ENCODE peak calls at places on chromosomes 7 and 10, in six cellular contexts. Q, Z, H, J, F and T are unnamed samples.

GRCh38 chr7:133364959-133365680 is 112.2 kb downstream of the EXOC4 start:
- ATAC-seq in Q (peak), Z (no peak), H (no peak), J (no peak), F (no peak), T (no peak)

GRCh38 chr7:2701406-2701805 is 13.4 kb downstream of the AMZ1 start:
- ATAC-seq in Q (no peak), Z (peak), H (no peak), J (no peak), F (no peak), T (no peak)

GRCh38 chr10:3606309-3606708 is 178.7 kb downstream of the KLF6 start:
- ATAC-seq in Q (no peak), Z (no peak), H (no peak), J (no peak), F (no peak), T (no peak)

GRCh38 chr7:34217972-34218371 is 312.6 kb downstream of the BMPER start:
- ATAC-seq in Q (no peak), Z (no peak), H (no peak), J (no peak), F (no peak), T (no peak)

GRCh38 chr10:106114656-106115186 is 1049.8 kb downstream of the SORCS1 start:
- ATAC-seq in Q (no peak), Z (no peak), H (no peak), J (no peak), F (no peak), T (no peak)

GRCh38 chr7:70354409-70355169 is 756.3 kb downstream of the AUTS2 start:
- ATAC-seq in Q (no peak), Z (no peak), H (no peak), J (no peak), F (no peak), T (no peak)

GRCh38 chr10:25933653-25934608 is at the start of gene MYO3A:
- ATAC-seq in Q (no peak), Z (peak), H (peak), J (peak), F (peak), T (no peak)

GRCh38 chr10:50385610-50386009 is 134.3 kb upstream of the ASAH2 start:
- ATAC-seq in Q (no peak), Z (no peak), H (no peak), J (peak), F (peak), T (peak)

GRCh38 chr10:28411648-28412047 is 108.8 kb upstream of the MPP7 start:
- ATAC-seq in Q (peak), Z (no peak), H (no peak), J (peak), F (no peak), T (no peak)

GRCh38 chr7:105250239-105250638 is 138.5 kb downstream of the SRPK2 start:
- ATAC-seq in Q (no peak), Z (no peak), H (no peak), J (no peak), F (no peak), T (no peak)

DNA sequence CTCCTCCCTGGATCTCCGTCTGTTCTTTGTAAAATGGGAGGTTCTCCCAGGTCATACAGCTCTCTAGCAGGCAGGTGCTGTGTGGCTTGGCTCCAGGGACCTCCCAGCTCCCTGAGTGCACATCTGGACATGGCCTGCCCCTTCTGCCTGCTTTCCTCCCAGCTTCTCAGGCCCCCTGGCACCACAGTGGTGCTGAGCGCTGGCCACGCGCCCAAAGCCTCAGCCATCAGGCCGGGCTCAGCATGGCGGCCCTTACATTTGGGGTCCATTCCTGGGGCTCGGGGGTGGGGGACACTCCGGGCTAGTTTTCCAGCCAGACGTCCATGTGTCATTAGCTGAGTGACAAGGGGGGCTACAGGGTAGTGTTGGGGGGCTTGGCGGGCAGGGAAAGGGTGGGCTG is 65.7 kb downstream of the GOLGA7B start:
- ATAC-seq in Q (no peak), Z (no peak), H (no peak), J (no peak), F (no peak), T (no peak)
- H3K27ac ChIP-seq in Q (no peak), Z (no peak), H (peak), J (no peak), F (no peak), T (no peak)

DNA sequence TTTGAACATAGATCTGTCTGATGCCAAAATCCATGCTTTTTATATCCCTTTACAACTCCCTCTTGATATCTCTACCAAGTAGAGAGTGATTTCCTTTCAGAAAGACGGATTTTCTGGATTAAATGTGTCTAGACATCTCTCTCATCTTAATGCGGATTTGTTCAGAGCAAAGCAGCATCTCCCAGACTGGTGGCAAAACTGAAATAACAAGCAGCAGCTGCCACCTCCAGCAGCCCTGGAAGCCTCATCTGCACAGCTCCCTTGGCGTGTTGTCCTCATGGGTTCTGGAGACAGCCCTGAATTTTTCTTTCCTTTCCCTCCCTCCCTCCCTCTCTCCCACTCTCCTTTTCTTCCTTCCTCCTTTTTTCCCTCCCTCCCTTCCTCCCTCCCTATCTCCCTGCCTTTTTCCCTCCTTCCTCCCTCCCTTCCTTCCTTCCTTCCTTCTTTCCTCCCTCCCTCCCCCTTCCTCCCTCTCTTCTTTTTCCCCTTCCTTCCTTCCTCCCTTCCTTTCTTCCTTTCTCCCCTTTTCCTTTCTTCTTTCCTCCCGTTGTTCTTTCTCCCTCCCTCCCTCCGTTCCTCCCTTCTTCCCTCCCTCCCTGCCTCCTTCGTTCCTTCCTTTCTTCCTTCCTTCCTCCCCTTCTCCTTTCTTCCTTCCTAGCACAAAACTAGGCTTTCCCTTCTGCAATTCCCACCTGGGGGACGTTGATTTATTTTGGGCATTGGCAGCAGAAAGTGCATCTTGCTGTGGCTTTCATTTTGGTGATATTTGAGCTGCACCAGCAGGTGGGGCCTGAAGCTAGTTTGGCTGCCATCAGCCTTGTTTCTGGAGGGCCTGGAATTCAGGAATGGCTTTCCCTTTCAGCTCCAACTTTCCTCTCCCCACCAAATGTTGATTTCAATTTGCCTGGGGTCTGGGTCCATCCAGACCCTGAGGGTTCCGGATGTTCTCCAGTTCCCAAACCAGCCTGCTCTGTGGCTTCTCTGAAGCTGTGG is 640.0 kb downstream of the TYW1 start:
- ATAC-seq in Q (no peak), Z (no peak), H (no peak), J (no peak), F (no peak), T (no peak)
- H3K4me3 ChIP-seq in Q (no peak), Z (no peak), H (no peak), J (no peak), F (no peak), T (no peak)

GRCh38 chr10:113960617-113961260 is 82.9 kb upstream of the ADRB1 start:
- ATAC-seq in Q (peak), Z (peak), H (no peak), J (peak), F (peak), T (no peak)

GRCh38 chr10:113961261-113961938 is 82.3 kb upstream of the ADRB1 start:
- ATAC-seq in Q (peak), Z (peak), H (no peak), J (no peak), F (no peak), T (peak)

GRCh38 chr10:113958631-113959382 is 84.9 kb upstream of the ADRB1 start:
- ATAC-seq in Q (peak), Z (peak), H (peak), J (peak), F (peak), T (peak)

GRCh38 chr10:113957013-113957412 is 86.7 kb upstream of the ADRB1 start:
- ATAC-seq in Q (no peak), Z (no peak), H (no peak), J (no peak), F (no peak), T (no peak)

GRCh38 chr10:113959383-113959760 is 84.3 kb upstream of the ADRB1 start:
- ATAC-seq in Q (peak), Z (no peak), H (peak), J (no peak), F (no peak), T (no peak)
- TF ChIP-seq EP300 in Q (no peak), Z (no peak), H (no peak), J (no peak), F (no peak), T (no peak)

GRCh38 chr7:102039706-102040105 is 222.3 kb downstream of the CUX1 start:
- ATAC-seq in Q (no peak), Z (no peak), H (no peak), J (no peak), F (no peak), T (no peak)
- H3K27ac ChIP-seq in Q (no peak), Z (no peak), H (no peak), J (no peak), F (no peak), T (no peak)

GRCh38 chr7:128364166-128364565 is 2.7 kb upstream of the PRRT4 start:
- ATAC-seq in Q (no peak), Z (no peak), H (no peak), J (peak), F (no peak), T (no peak)
- H3K4me3 ChIP-seq in Q (no peak), Z (no peak), H (no peak), J (no peak), F (no peak), T (no peak)

GRCh38 chr10:98257198-98257597 is 10.8 kb downstream of the LOXL4 start:
- ATAC-seq in Q (no peak), Z (no peak), H (no peak), J (no peak), F (no peak), T (no peak)

GRCh38 chr10:98259606-98260319 is 8.2 kb downstream of the LOXL4 start:
- ATAC-seq in Q (no peak), Z (no peak), H (no peak), J (peak), F (no peak), T (no peak)

GRCh38 chr10:98257961-98258360 is 10.0 kb downstream of the LOXL4 start:
- ATAC-seq in Q (no peak), Z (no peak), H (no peak), J (no peak), F (no peak), T (no peak)

GRCh38 chr10:98260350-98260749 is 7.6 kb downstream of the LOXL4 start:
- ATAC-seq in Q (no peak), Z (no peak), H (no peak), J (no peak), F (no peak), T (no peak)

DNA sequence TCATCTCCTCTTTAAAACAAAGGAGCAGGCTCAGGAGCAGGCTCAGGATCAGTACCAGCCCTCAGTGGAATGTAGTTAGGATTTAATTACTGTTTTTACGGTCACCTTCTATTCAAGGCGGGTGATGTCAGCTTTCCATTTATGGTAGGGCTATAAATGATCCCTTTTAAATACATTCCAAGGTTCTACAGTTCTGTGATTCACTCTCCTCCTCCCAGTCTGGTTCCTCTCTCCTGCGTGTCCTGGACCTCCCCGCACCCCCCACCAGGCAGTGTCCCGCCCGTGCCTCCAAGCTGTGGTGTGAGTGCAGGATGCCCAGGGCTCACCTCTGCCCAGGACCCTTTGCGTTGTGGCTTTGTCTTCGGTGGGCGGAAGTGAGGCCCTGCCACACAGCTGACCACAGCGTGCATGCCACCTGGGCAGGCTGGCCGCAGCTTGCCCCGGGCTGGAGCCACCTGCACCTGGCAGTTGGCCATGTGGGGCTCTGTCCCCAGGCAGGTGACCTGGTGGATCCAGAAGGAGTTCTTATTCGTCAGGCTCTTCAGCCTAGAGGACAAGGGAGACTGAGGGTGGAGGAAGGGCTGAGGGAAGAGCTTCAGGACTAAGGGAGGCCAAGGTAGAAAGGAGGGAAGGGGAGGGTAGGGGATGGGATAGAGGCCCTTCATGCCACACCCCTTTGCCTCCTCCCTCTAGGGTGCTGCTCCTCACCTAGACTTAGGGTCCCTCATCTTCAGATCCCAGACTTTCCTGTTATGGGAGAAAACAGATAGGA is 9.1 kb downstream of the LOXL4 start:
- ATAC-seq in Q (no peak), Z (no peak), H (no peak), J (peak), F (no peak), T (no peak)
- TF ChIP-seq EP300 in Q (no peak), Z (no peak), H (no peak), J (no peak), F (no peak), T (no peak)

DNA sequence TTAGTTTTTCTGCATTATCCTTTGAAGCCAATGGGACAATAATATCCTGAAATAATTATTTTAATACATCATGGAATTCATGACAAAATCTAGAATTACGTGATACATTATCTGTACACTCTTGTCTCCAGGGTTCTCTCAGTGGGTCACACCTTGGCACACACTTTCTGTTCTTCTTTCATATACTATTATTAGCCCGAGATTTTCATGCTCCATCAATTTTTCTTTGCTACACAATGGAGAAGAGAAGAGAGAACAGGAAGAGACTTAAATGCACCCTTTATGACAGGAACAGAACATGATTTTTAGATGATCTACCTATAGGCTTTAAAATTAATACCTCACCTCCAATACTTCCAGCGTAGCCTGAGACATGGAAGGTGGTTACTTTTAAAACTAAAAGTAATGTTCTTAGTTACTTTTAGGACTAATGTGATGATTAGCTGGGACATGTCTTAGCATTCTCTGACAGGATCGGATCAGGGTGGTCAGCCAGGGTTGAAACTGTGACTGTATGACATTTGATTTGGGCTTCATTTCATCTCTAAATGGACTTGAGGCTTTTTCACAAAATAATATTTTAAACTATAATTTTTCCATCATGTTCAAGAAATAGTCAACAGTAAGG is 148.2 kb upstream of the WNT16 start:
- ATAC-seq in Q (peak), Z (no peak), H (no peak), J (no peak), F (no peak), T (no peak)
- H3K27ac ChIP-seq in Q (peak), Z (no peak), H (no peak), J (no peak), F (no peak), T (no peak)

DNA sequence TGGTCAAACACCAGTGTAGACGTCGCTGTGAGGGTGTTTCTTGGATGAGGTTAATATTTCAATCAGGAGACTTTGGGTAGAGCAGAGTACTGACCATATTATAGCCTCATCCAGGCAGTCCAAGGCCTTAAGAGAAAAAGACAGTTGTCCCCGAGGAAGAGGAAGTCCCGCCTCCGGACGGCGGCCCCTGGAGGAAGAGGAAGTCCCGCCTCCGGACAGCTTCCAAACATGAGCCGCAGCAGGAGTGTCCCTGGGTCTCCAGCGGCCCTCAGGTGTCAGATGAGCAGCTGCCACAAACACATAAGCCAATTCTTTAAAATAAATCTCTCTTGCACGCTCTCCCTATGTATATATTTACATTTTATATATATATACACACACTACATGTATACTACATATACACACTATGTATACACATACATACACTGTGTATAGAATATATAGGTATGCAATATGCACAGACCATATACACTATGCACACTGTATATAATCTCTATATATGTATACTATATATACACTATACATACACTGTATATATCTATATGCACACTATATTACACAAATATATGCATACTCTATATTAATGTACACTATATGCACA is 37.5 kb downstream of the PWWP2B start:
- ATAC-seq in Q (peak), Z (no peak), H (peak), J (peak), F (peak), T (no peak)
- H3K4me3 ChIP-seq in Q (no peak), Z (no peak), H (no peak), J (no peak), F (no peak), T (no peak)

DNA sequence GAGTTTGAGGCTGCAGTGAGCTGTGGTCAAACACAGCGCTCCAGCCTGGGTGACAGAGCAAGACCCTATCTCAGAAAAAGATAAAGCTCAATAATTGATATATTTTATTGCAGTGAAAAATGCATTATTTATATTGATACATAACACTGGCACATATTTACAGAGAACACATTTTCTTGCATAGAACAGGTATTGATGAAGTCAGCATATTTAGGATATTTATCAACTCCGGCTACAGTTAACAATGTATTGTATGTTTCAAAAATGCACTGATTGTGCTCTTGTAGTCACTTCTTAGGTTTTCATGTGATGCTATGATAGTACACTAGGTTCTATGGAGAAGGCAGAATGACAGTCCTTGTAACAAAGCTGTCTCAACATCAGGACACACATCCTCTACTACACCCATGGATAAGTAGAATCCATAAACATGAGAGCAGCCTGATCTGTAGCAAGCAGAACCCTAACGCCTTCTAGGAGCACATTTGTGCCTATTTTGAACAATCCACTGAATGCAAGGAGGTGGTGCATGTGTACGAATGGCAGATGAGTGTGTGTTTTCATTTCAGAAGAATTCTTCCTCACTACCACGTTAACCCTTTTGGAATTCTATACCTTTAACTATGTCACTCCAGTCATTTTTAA is 586.1 kb upstream of the CELF2 start:
- ATAC-seq in Q (no peak), Z (no peak), H (no peak), J (no peak), F (no peak), T (no peak)
- TF ChIP-seq EP300 in Q (no peak), Z (no peak), H (no peak), J (no peak), F (no peak), T (no peak)